ENCODE peak calls at places on chromosomes 7 and 10, in four cellular contexts. One of them, this sample, is unnamed.

GRCh38 chr7:154910125-154910524 is 92.8 kb downstream of the PAXIP1 start:
- DNase-seq in esophagus squamous epithelium: no peak
- DNase-seq in WTC11: no peak
- DNase-seq in epithelial cell of esophagus: no peak
- DNase-seq in this sample: no peak

GRCh38 chr10:26914898-26915297 is 54.1 kb upstream of the ABI1 start:
- DNase-seq in WTC11: no peak
- DNase-seq in esophagus squamous epithelium: no peak
- DNase-seq in epithelial cell of esophagus: no peak
- DNase-seq in this sample: no peak

GRCh38 chr7:144818516-144818915 is 17.3 kb downstream of the TPK1 start:
- DNase-seq in WTC11: no peak
- DNase-seq in epithelial cell of esophagus: peak; percentile 21
- DNase-seq in esophagus squamous epithelium: no peak
- DNase-seq in this sample: no peak

GRCh38 chr7:21159506-21159905 is 268.4 kb upstream of the SP4 start:
- DNase-seq in epithelial cell of esophagus: no peak
- DNase-seq in esophagus squamous epithelium: no peak
- DNase-seq in WTC11: no peak
- DNase-seq in this sample: no peak

GRCh38 chr10:74877899-74878298 is 51.5 kb downstream of the KAT6B start:
- DNase-seq in WTC11: no peak
- DNase-seq in epithelial cell of esophagus: no peak
- DNase-seq in esophagus squamous epithelium: no peak
- DNase-seq in this sample: no peak

GRCh38 chr10:13056461-13057077 is 43.4 kb upstream of the OPTN start:
- DNase-seq in esophagus squamous epithelium: no peak
- DNase-seq in WTC11: no peak
- DNase-seq in epithelial cell of esophagus: peak; percentile 49
- DNase-seq in this sample: peak; percentile 26

GRCh38 chr10:63286340-63286739 is 153.2 kb downstream of the NRBF2 start:
- DNase-seq in esophagus squamous epithelium: no peak
- DNase-seq in epithelial cell of esophagus: no peak
- DNase-seq in WTC11: no peak
- DNase-seq in this sample: no peak

GRCh38 chr7:155878674-155879073 is 66.4 kb upstream of the SHH start:
- DNase-seq in epithelial cell of esophagus: no peak
- DNase-seq in esophagus squamous epithelium: no peak
- DNase-seq in WTC11: no peak
- DNase-seq in this sample: no peak

GRCh38 chr7:73397936-73398335 is 35.6 kb upstream of the FZD9 start:
- DNase-seq in esophagus squamous epithelium: no peak
- DNase-seq in epithelial cell of esophagus: no peak
- DNase-seq in WTC11: no peak
- DNase-seq in this sample: no peak

GRCh38 chr7:86818903-86819302 is 175.2 kb downstream of the GRM3 start:
- DNase-seq in epithelial cell of esophagus: no peak
- DNase-seq in esophagus squamous epithelium: no peak
- DNase-seq in WTC11: no peak
- DNase-seq in this sample: no peak

GRCh38 chr7:158355456-158356065 is 232.1 kb downstream of the PTPRN2 start:
- DNase-seq in WTC11: peak; percentile 61
- DNase-seq in esophagus squamous epithelium: no peak
- DNase-seq in epithelial cell of esophagus: peak; percentile 29
- DNase-seq in this sample: peak; percentile 36
- TF ChIP-seq CTCF in WTC11: peak; percentile 32
- TF ChIP-seq CTCF in esophagus squamous epithelium: no peak
- TF ChIP-seq CTCF in epithelial cell of esophagus: peak; percentile 16
- TF ChIP-seq CTCF in this sample: peak; percentile 24

GRCh38 chr7:80098795-80099194 is 35.8 kb upstream of the GNAI1 start:
- DNase-seq in esophagus squamous epithelium: no peak
- DNase-seq in WTC11: peak; percentile 11
- DNase-seq in epithelial cell of esophagus: no peak
- DNase-seq in this sample: no peak
- TF ChIP-seq CTCF in esophagus squamous epithelium: no peak
- TF ChIP-seq CTCF in WTC11: peak; percentile 17
- TF ChIP-seq CTCF in epithelial cell of esophagus: peak; percentile 22
- TF ChIP-seq CTCF in this sample: peak; percentile 73

DNA sequence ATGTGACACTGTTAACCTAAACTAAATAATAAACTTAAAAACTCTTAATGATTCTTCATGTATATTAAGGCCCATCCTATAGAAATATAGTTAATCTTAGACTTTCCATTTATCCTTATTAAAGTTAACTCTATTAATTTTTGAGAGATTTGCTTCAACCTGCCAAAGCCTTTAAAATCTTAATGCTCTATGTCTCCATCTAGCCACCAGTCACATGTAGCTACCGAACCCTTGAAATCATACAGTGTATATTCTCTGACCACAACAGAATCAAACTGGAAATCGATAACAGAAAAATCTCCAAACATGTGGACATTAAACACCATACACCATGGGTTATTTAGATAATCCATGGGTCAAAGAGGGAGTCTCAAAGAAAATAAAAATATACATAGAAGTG is 51.9 kb downstream of the ASZ1 start:
- DNase-seq in esophagus squamous epithelium: no peak
- DNase-seq in WTC11: no peak
- DNase-seq in epithelial cell of esophagus: peak; percentile 12
- DNase-seq in this sample: no peak
- TF ChIP-seq CTCF in esophagus squamous epithelium: no peak
- TF ChIP-seq CTCF in WTC11: no peak
- TF ChIP-seq CTCF in epithelial cell of esophagus: peak; percentile 40
- TF ChIP-seq CTCF in this sample: no peak

DNA sequence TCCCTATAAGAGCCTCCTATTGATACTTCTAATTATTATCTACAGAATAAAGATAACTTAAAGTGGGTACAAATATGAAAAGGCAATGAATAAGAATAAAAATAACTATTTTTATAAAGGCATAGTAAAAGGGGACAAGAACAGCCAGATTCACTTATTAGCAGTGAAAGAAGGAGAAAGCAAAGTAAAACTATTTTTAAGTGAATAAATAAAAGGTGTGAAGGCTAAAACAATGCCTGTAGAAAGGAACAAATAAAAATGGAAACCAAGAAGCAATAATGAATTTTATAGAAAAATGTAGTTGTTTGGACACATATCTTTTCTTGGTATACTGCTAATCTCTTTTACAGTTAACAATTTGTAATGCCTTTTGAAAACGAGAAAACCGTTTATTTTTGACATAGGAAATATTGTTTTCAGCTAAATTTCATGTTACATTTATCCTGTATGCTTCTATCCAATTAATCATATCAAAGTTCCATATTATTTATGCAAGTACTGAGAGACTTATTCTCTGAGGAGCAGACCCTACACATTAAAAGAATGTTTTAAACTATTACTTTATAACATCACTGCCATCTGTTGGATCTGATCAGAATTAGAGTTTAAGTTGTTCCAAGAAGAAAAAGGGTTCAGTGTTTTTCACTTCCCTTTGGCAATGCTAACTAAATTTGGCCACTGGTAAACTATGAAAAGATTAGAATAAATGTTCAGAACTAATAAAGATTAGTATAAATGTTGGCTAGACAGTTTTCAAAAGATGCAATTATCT is 59.1 kb downstream of the ARMC3 start:
- DNase-seq in epithelial cell of esophagus: peak; percentile 16
- DNase-seq in WTC11: no peak
- DNase-seq in esophagus squamous epithelium: no peak
- DNase-seq in this sample: no peak
- TF ChIP-seq CTCF in epithelial cell of esophagus: peak; percentile 22
- TF ChIP-seq CTCF in WTC11: no peak
- TF ChIP-seq CTCF in esophagus squamous epithelium: no peak
- TF ChIP-seq CTCF in this sample: no peak

GRCh38 chr7:132394283-132395003 is 181.8 kb downstream of the PLXNA4 start:
- DNase-seq in epithelial cell of esophagus: no peak
- DNase-seq in esophagus squamous epithelium: no peak
- DNase-seq in WTC11: no peak
- DNase-seq in this sample: no peak
- TF ChIP-seq CTCF in epithelial cell of esophagus: no peak
- TF ChIP-seq CTCF in esophagus squamous epithelium: no peak
- TF ChIP-seq CTCF in WTC11: no peak
- TF ChIP-seq CTCF in this sample: no peak

This sample was measured in glutamatergic neuron.